ENCODE peak calls at places on chromosomes 4 and X, in six cellular contexts. A, Q, J, D, T and F are unnamed samples. For H3K4me1, the result is how much of the 10 kb centered on the place peaks cover.

GRCh38 chr4:15234101-15234500 is 193.7 kb upstream of the C1QTNF7 start:
- DNase-seq in D (no peak), T (no peak), A (no peak), J (peak), Q (no peak), F (no peak)

GRCh38 chr4:31283689-31284088 is 563.5 kb downstream of the PCDH7 start:
- DNase-seq in Q (no peak), T (no peak), D (no peak), A (no peak), J (no peak), F (no peak)

GRCh38 chr4:158729716-158730559 is 6.7 kb upstream of the PPID start:
- DNase-seq in Q (peak), D (peak), J (peak), T (no peak), A (no peak), F (peak)

GRCh38 chr4:34939073-34939472 is 1305.2 kb downstream of the ARAP2 start:
- DNase-seq in A (no peak), T (no peak), J (no peak), Q (no peak), D (no peak), F (no peak)

GRCh38 chr4:90121961-90122748 is 5.0 kb upstream of the CCSER1 start:
- DNase-seq in Q (no peak), D (no peak), A (peak), J (no peak), T (no peak), F (no peak)

GRCh38 chr4:165192500-165192898 is 14.9 kb upstream of the KLHL2 start:
- DNase-seq in J (no peak), A (no peak), D (no peak), Q (no peak), T (no peak), F (no peak)

GRCh38 chrX:118630843-118631242 is 96.6 kb upstream of the IL13RA1 start:
- DNase-seq in A (no peak), Q (no peak), J (no peak), D (no peak), T (no peak), F (no peak)

GRCh38 chr4:12144051-12144450 is 715.4 kb upstream of the HS3ST1 start:
- DNase-seq in Q (no peak), D (no peak), T (no peak), A (no peak), J (no peak), F (no peak)

GRCh38 chrX:152905081-152905420 is 7.2 kb downstream of the ZNF185 start:
- DNase-seq in A (no peak), J (no peak), Q (no peak), D (no peak), T (no peak), F (no peak)

GRCh38 chr4:70713453-70714026 is 8.2 kb upstream of the RUFY3 start:
- DNase-seq in D (no peak), J (no peak), A (no peak), Q (no peak), T (no peak), F (no peak)

GRCh38 chr4:89915151-89915550 is 20.5 kb downstream of the MMRN1 start:
- DNase-seq in T (no peak), D (no peak), A (no peak), Q (no peak), J (no peak), F (no peak)

GRCh38 chrX:20388594-20388993 is 121.9 kb upstream of the RPS6KA3 start:
- DNase-seq in Q (no peak), A (no peak), J (no peak), T (no peak), D (no peak), F (no peak)

GRCh38 chrX:110310896-110311295 is 7.0 kb downstream of the AMMECR1 start:
- DNase-seq in A (no peak), T (no peak), J (no peak), D (no peak), Q (no peak), F (no peak)

GRCh38 chr4:70667710-70668535 is 1.6 kb upstream of the JCHAIN start:
- DNase-seq in J (no peak), Q (no peak), T (no peak), A (no peak), D (no peak), F (no peak)

GRCh38 chrX:72576161-72576896 is 3.7 kb upstream of the HDAC8 start:
- DNase-seq in T (no peak), Q (no peak), D (no peak), J (no peak), A (no peak), F (no peak)

GRCh38 chr4:13246107-13246506 is 238.0 kb downstream of the RAB28 start:
- DNase-seq in Q (no peak), J (no peak), A (no peak), T (no peak), D (no peak), F (no peak)

GRCh38 chr4:99383833-99384392 is 31.4 kb upstream of the ADH1C start:
- DNase-seq in D (no peak), T (no peak), Q (peak), A (no peak), J (peak), F (no peak)

GRCh38 chr4:186072516-186072915 is 3.6 kb downstream of the TLR3 start:
- DNase-seq in Q (no peak), J (no peak), T (no peak), D (no peak), A (no peak), F (no peak)

GRCh38 chr4:7398104-7398423 is 36.7 kb downstream of the PSAPL1 start:
- DNase-seq in D (peak), Q (peak), J (peak), A (no peak), T (peak), F (no peak)

GRCh38 chrX:20067709-20068315 is 48.9 kb downstream of the MAP7D2 start:
- DNase-seq in D (peak), Q (peak), A (peak), J (peak), T (peak), F (peak)

GRCh38 chrX:53091354-53091753 is 2.6 kb upstream of the KANTR start:
- DNase-seq in A (no peak), Q (no peak), J (no peak), D (no peak), T (peak), F (no peak)

GRCh38 chr4:156672924-156673323 is 298.7 kb downstream of the PDGFC start:
- DNase-seq in J (no peak), T (no peak), D (no peak), A (no peak), Q (no peak), F (no peak)

GRCh38 chrX:34578237-34578636 is 78.8 kb downstream of the TMEM47 start:
- DNase-seq in Q (no peak), D (no peak), A (no peak), J (no peak), T (no peak), F (no peak)

GRCh38 chr4:78591404-78591803 is 39.8 kb downstream of the ANXA3 start:
- DNase-seq in D (no peak), T (no peak), Q (no peak), A (no peak), J (no peak), F (no peak)
- H3K4me1 ChIP-seq in D (under half), T (under half), Q (under half), A (under half), J (under half), F (under half)

GRCh38 chr4:184456337-184456736 is 18.0 kb downstream of the IRF2 start:
- DNase-seq in D (no peak), Q (no peak), A (no peak), T (no peak), J (no peak), F (no peak)

GRCh38 chr4:184460495-184461285 is 13.7 kb downstream of the IRF2 start:
- DNase-seq in D (no peak), T (no peak), A (no peak), Q (no peak), J (no peak), F (no peak)

GRCh38 chr4:184455299-184455698 is 19.1 kb downstream of the IRF2 start:
- DNase-seq in Q (no peak), A (no peak), T (no peak), D (no peak), J (no peak), F (no peak)

GRCh38 chr4:184459413-184459812 is 14.9 kb downstream of the IRF2 start:
- DNase-seq in Q (no peak), T (no peak), A (no peak), D (no peak), J (no peak), F (no peak)

DNA sequence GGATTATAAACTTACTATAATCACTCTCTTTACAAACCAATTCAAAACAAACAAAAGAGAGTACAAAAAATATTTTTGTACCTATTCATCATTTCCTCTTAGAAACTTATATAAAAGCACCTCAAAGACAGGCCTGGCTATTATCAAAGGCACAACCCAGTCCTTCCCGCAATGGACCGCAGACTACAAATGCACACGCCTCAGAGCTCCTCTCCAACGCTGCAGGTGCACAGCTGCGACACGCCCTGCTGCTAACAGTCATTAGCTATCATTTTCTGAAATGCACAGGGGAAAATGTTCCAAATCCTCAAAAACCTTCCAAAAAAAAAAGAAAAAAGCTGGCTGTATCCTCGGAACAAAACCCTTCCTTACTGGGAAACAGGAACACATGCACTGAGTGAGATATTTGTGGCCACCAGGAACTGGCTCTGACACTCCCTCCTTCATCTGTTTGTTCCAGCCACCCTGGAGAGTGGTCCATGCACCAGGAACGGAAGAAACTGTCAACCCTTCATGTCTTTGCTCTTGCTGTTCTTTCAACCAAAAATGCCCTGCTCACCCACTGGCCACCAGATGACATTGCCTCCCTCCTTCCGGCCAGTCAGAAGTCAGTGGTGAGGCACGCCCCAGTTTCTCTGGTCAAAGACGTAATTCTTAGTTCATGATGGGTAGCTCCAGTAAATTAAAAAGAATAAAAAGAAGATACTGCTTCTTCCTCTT is 16.7 kb downstream of the IRF2 start:
- DNase-seq in T (no peak), D (no peak), J (no peak), A (no peak), Q (no peak), F (no peak)
- H3K4me1 ChIP-seq in T (half or more), D (half or more), J (under half), A (under half), Q (under half), F (under half)

GRCh38 chr4:140706665-140707064 is 49.5 kb downstream of the TBC1D9 start:
- DNase-seq in A (no peak), Q (no peak), T (no peak), J (no peak), D (no peak), F (no peak)

GRCh38 chr4:140704392-140704955 is 51.7 kb downstream of the TBC1D9 start:
- DNase-seq in T (no peak), Q (no peak), D (no peak), J (no peak), A (no peak), F (no peak)

GRCh38 chr4:140706276-140706625 is 49.9 kb downstream of the TBC1D9 start:
- DNase-seq in J (no peak), A (no peak), T (no peak), Q (no peak), D (no peak), F (no peak)

GRCh38 chr4:140704964-140705363 is 51.2 kb downstream of the TBC1D9 start:
- DNase-seq in J (no peak), T (no peak), D (no peak), Q (no peak), A (no peak), F (no peak)

DNA sequence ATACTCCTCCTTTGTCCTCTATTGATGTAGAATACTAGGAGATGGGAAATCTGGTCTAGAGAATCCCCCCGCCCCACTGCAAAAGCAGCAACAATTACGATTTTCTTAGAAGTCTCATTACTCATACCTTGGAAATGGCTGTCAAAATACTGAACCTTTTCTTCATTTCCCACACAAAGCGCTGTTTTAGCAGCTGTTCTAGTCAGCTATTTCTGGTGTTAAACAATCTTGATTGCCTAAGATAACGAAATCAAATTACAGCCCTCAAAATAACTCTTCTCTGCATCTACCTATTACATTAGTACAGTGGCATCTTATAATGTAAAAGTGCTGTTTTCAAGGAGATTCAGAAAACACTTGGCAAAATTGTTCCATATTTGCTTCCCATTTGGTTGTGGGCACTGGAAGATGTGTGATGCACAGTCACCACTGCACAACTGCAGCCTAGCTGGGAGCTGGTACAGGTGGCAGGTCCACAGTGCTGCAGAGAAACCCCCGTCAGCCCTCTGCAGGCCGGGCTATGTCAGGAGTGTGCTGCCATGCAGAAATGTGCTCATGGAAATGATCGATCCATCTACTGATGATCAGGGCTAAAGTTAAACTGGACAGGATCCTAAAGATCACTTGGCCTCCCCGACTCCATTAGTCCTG is 50.4 kb downstream of the TBC1D9 start:
- DNase-seq in Q (no peak), J (no peak), D (no peak), A (no peak), T (no peak), F (no peak)
- H3K4me1 ChIP-seq in Q (under half), J (under half), D (half or more), A (under half), T (under half), F (under half)

GRCh38 chr4:108356209-108356535 is 187.4 kb upstream of the LEF1 start:
- DNase-seq in D (no peak), J (no peak), Q (no peak), A (no peak), T (no peak), F (no peak)
- H3K4me1 ChIP-seq in D (under half), J (under half), Q (under half), A (under half), T (under half), F (under half)